ENCODE peak calls at places on chromosomes 13 and 19, in four cellular contexts. N, R, K and L are unnamed samples.

GRCh38 chr19:55250262-55251036 is 8.4 kb downstream of the PPP6R1 start:
- DNase-seq in N (no peak), R (no peak), K (no peak), L (no peak)

GRCh38 chr19:47309608-47310007 is at the start of gene C5AR1:
- DNase-seq in N (no peak), R (no peak), K (peak; percentile 55), L (no peak)

GRCh38 chr13:70732611-70733010 is 624.4 kb upstream of the KLHL1 start:
- DNase-seq in N (no peak), R (no peak), K (no peak), L (no peak)

GRCh38 chr19:7547153-7547552 is 11.6 kb downstream of the PNPLA6 start:
- DNase-seq in N (no peak), R (no peak), K (no peak), L (no peak)

GRCh38 chr19:19645233-19645870 is 1.9 kb upstream of the GMIP start:
- DNase-seq in N (no peak), R (no peak), K (no peak), L (no peak)

GRCh38 chr13:84870190-84870589 is 929.0 kb downstream of the SLITRK6 start:
- DNase-seq in N (no peak), R (no peak), K (no peak), L (no peak)

GRCh38 chr13:43377955-43378354 is 354.6 kb downstream of the DNAJC15 start:
- DNase-seq in N (no peak), R (no peak), K (no peak), L (no peak)

GRCh38 chr13:32206097-32206740 is 108.9 kb downstream of the ZAR1L start:
- DNase-seq in N (no peak), R (no peak), K (no peak), L (no peak)

GRCh38 chr19:23509686-23510450 is 114.6 kb upstream of the ZNF91 start:
- DNase-seq in N (no peak), R (no peak), K (no peak), L (no peak)

GRCh38 chr13:39282400-39282972 is 244.2 kb downstream of the NHLRC3 start:
- DNase-seq in N (no peak), R (no peak), K (no peak), L (no peak)

GRCh38 chr19:55441319-55441691 is 1.8 kb downstream of the SHISA7 start:
- DNase-seq in N (no peak), R (no peak), K (no peak), L (no peak)

GRCh38 chr19:41325947-41326706 is 16.2 kb downstream of the CCDC97 start:
- DNase-seq in N (no peak), R (no peak), K (peak; percentile 87), L (no peak)

GRCh38 chr13:44141213-44141724 is 232.4 kb upstream of the SERP2 start:
- DNase-seq in N (no peak), R (no peak), K (no peak), L (no peak)

GRCh38 chr13:20828540-20829364 is 55.0 kb upstream of the EEF1AKMT1 start:
- DNase-seq in N (no peak), R (no peak), K (no peak), L (peak; percentile 80)

GRCh38 chr19:58548859-58549663 is 5.2 kb downstream of the TRIM28 start:
- DNase-seq in N (no peak), R (no peak), K (no peak), L (no peak)

GRCh38 chr13:114115191-114115671 is 17.2 kb downstream of the RASA3 start:
- DNase-seq in N (peak; percentile 41), R (no peak), K (peak; percentile 91), L (no peak)

GRCh38 chr13:50594276-50594970 is 249.1 kb downstream of the DLEU7 start:
- DNase-seq in N (no peak), R (no peak), K (peak; percentile 90), L (no peak)

GRCh38 chr13:44373601-44374347 is at the start of gene SERP2:
- DNase-seq in N (no peak), R (no peak), K (no peak), L (no peak)

GRCh38 chr13:30862707-30863106 is 43.4 kb upstream of the MEDAG start:
- DNase-seq in N (no peak), R (no peak), K (no peak), L (no peak)

GRCh38 chr13:67221630-67222226 is 8.4 kb downstream of the PCDH9 start:
- DNase-seq in N (no peak), R (no peak), K (no peak), L (no peak)

GRCh38 chr19:3674784-3675183 is 25.5 kb downstream of the PIP5K1C start:
- DNase-seq in N (no peak), R (no peak), K (no peak), L (no peak)

GRCh38 chr13:111027481-111028439 is 87.3 kb upstream of the ARHGEF7 start:
- DNase-seq in N (no peak), R (no peak), K (no peak), L (no peak)

GRCh38 chr19:35107541-35107939 is 8.1 kb upstream of the FXYD3 start:
- DNase-seq in N (no peak), R (no peak), K (peak; percentile 73), L (no peak)

GRCh38 chr13:110790371-110790770 is 76.9 kb downstream of the ING1 start:
- DNase-seq in N (no peak), R (no peak), K (no peak), L (no peak)

GRCh38 chr13:33262554-33262953 is 23.0 kb downstream of the STARD13 start:
- DNase-seq in N (no peak), R (no peak), K (no peak), L (no peak)

GRCh38 chr13:107835339-107836018 is 379.9 kb downstream of the LIG4 start:
- DNase-seq in N (peak; percentile 63), R (no peak), K (no peak), L (no peak)

GRCh38 chr19:33215438-33216197 is 10.0 kb downstream of the SLC7A10 start:
- DNase-seq in N (no peak), R (no peak), K (no peak), L (no peak)

DNA sequence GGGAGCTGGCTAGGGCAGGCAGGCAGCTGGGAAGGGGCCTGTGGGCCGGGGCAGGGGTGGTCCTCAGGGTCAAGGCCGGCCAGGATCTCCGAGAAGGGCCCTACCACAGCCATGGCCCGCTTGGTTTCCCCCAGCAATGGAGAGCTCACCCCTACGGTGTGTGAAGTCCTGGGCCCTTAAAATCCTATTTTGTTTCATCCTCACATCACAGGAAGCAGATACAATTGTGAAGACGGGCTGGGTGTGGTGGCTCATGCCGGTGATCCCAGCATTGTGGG is 8.7 kb downstream of the RNU6-9 start:
- DNase-seq in N (no peak), R (no peak), K (no peak), L (no peak)
- H3K4me3 ChIP-seq in N (no peak overlapping the region), R (no peak overlapping the region), K (no peak overlapping the region), L (no peak overlapping the region)

GRCh38 chr19:17755533-17755885 is 4.2 kb downstream of the FCHO1 start:
- DNase-seq in N (no peak), R (no peak), K (no peak), L (no peak)
- H3K27ac ChIP-seq in N (no peak overlapping the region), R (no peak overlapping the region), K (no peak overlapping the region), L (no peak overlapping the region)

GRCh38 chr13:105773241-105773640 is 762.2 kb downstream of the EFNB2 start:
- DNase-seq in N (no peak), R (no peak), K (no peak), L (no peak)
- H3K4me3 ChIP-seq in N (no peak overlapping the region), R (no peak overlapping the region), K (no peak overlapping the region), L (no peak overlapping the region)

GRCh38 chr19:2043269-2043641 is 7.8 kb downstream of the MKNK2 start:
- DNase-seq in N (no peak), R (no peak), K (no peak), L (no peak)

GRCh38 chr19:2040647-2041435 is 10.2 kb downstream of the MKNK2 start:
- DNase-seq in N (no peak), R (no peak), K (no peak), L (no peak)

GRCh38 chr19:2041436-2041685 is 9.7 kb downstream of the MKNK2 start:
- DNase-seq in N (no peak), R (no peak), K (no peak), L (no peak)

GRCh38 chr19:2042485-2043268 is 8.4 kb downstream of the MKNK2 start:
- DNase-seq in N (no peak), R (no peak), K (peak; percentile 68), L (no peak)

GRCh38 chr19:2041686-2042484 is 9.2 kb downstream of the MKNK2 start:
- DNase-seq in N (no peak), R (no peak), K (peak; percentile 99), L (peak; percentile 99)
- H3K27ac ChIP-seq in N (peak overlapping the region; percentile 75), R (peak overlapping the region; percentile 77), K (peak overlapping the region; percentile 85), L (peak overlapping the region; percentile 99)

DNA sequence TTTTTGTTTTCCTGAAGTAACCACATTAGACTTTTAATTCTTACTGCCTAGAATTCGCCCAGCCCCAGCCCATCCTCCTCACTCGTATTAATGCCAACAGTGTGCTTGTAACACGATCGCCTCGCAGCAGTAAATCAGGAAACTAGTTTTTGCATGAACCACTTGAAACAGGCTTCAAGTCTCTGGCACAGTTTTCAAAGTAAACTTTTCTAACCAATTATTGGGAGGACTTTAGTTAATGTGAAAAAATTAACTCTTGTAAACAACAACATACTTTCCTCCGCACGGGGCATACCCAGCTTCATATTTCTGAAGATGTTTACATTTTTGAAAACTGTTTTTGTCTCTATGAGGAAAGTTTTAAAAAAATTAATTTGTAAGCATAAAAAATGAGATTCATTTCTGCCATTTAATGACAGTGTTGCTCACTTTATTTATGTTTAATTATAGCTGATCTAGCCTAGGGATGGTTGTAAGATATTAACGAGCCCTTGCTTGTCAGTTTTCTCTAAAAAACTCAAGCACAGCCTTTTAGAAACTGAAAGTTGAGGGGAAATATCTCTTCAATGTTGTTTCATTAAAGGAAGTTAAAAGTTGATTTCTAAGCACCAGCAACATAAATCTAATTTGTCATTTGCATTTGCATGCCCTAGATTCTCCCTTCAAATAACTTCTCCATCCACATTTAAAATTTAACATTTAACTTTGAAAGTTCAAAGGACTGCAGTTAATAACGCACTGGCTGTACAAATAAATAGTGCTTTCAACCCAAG is 39.4 kb downstream of the TNFRSF19 start:
- DNase-seq in N (peak; percentile 29), R (no peak), K (no peak), L (no peak)
- H3K4me3 ChIP-seq in N (no peak overlapping the region), R (no peak overlapping the region), K (no peak overlapping the region), L (peak overlapping the region; percentile 63)

GRCh38 chr13:27562457-27562856 is 57.9 kb downstream of the LNX2 start:
- DNase-seq in N (no peak), R (no peak), K (no peak), L (no peak)

GRCh38 chr13:27556109-27556508 is 64.2 kb downstream of the LNX2 start:
- DNase-seq in N (no peak), R (no peak), K (no peak), L (no peak)

DNA sequence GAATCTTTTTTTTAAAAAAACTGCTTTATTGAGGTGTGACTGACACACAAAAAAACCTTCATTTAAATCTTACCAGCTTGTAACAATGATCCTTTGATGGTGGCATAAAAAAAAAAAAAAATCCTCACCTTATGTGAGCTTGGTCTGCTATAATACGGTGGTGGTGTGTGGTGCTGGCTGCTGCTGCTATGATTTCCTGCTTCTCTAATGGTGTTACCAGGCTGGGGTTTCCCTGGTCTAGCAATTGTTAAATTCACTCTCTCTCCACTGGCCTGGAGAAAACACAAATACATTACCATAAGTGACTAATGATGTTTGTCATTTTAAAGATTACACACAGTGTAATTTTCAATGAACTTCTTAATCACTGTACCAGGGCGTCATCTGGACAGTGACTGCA is 60.6 kb downstream of the LNX2 start:
- DNase-seq in N (no peak), R (no peak), K (no peak), L (no peak)
- H3K27ac ChIP-seq in N (no peak overlapping the region), R (no peak overlapping the region), K (no peak overlapping the region), L (peak overlapping the region; percentile 15)